ENCODE peak calls at places on chromosomes 4 and X, in ten cellular contexts. J is upper lobe of left lung, B is dorsolateral prefrontal cortex, X is colonic mucosa, M is HL-60, O is GM12865, C is A549, H is kidney epithelial cell, G is neural crest cell, V is mesothelial cell of epicardium. R is an unnamed sample.

GRCh38 chr4:51885371-51885770 is 42.4 kb downstream of the DCUN1D4 start:
- DNase-seq in X (no peak), B (no peak), C (peak; percentile 13), O (peak; percentile 24), M (no peak), J (no peak), H (no peak), V (no peak), G (no peak), R (peak; percentile 16)

GRCh38 chrX:623599-624323 is 6.8 kb upstream of the SHOX start:
- DNase-seq in O (no peak), M (no peak), B (no peak), X (no peak), J (no peak), C (no peak), V (no peak), H (no peak), G (no peak), R (no peak)

GRCh38 chr4:1705732-1706131 is 6.4 kb downstream of the SLBP start:
- DNase-seq in V (no peak), H (no peak), X (no peak), O (no peak), B (no peak), M (no peak), C (no peak), G (no peak), J (no peak), R (no peak)

GRCh38 chr4:72569719-72570235 is 756 bp upstream of the ADAMTS3 start:
- DNase-seq in C (no peak), X (no peak), B (peak; percentile 3), G (no peak), H (no peak), M (no peak), J (no peak), V (no peak), O (no peak), R (no peak)

GRCh38 chr4:145732895-145733880 is 53.2 kb downstream of the C4orf51 start:
- DNase-seq in B (peak; percentile 95), J (peak; percentile 96), X (peak; percentile 91), H (peak; percentile 58), M (peak; percentile 50), C (peak; percentile 57), V (peak; percentile 89), O (peak; percentile 89), G (peak; percentile 85), R (peak; percentile 95)

GRCh38 chr4:141395246-141395830 is 174.6 kb downstream of the ZNF330 start:
- DNase-seq in O (no peak), V (no peak), H (no peak), X (no peak), C (no peak), M (no peak), G (no peak), B (no peak), J (no peak), R (no peak)

GRCh38 chr4:173199553-173199952 is 30.9 kb downstream of the GALNT7 start:
- DNase-seq in V (no peak), J (no peak), C (no peak), H (no peak), M (no peak), X (no peak), G (no peak), B (no peak), O (no peak), R (no peak)

GRCh38 chrX:107731831-107732502 is 43.6 kb downstream of the TSC22D3 start:
- DNase-seq in G (no peak), B (peak; percentile 37), V (no peak), H (peak; percentile 83), M (no peak), J (peak; percentile 95), C (peak; percentile 33), O (no peak), X (peak; percentile 81), R (no peak)

GRCh38 chrX:117376460-117376859 is 740.1 kb downstream of the KLHL13 start:
- DNase-seq in M (no peak), J (no peak), V (no peak), X (no peak), H (peak; percentile 4), O (no peak), C (no peak), G (no peak), B (no peak), R (no peak)

GRCh38 chr4:112082954-112083586 is 62.2 kb upstream of the FAM241A start:
- DNase-seq in O (no peak), B (no peak), H (peak; percentile 71), V (no peak), J (no peak), C (peak; percentile 65), X (peak; percentile 52), M (no peak), G (no peak), R (no peak)

GRCh38 chr4:156293657-156294297 is 340.1 kb upstream of the CTSO start:
- DNase-seq in H (peak; percentile 37), O (no peak), V (no peak), M (no peak), B (no peak), C (no peak), X (no peak), G (no peak), J (no peak), R (no peak)

GRCh38 chr4:181372014-181372413 is 871.2 kb upstream of the TENM3 start:
- DNase-seq in B (no peak), C (no peak), H (no peak), X (no peak), M (no peak), J (no peak), V (no peak), O (no peak), G (no peak), R (no peak)

GRCh38 chr4:75080888-75081287 is 148.0 kb downstream of the PARM1 start:
- DNase-seq in V (no peak), M (no peak), H (no peak), X (no peak), O (no peak), C (no peak), G (no peak), J (no peak), B (no peak), R (no peak)

GRCh38 chr4:11628093-11628725 is 199.5 kb upstream of the HS3ST1 start:
- DNase-seq in V (no peak), O (no peak), X (no peak), G (no peak), H (no peak), J (no peak), C (no peak), M (no peak), B (no peak), R (no peak)

GRCh38 chr4:77015390-77015789 is 60.4 kb downstream of the CCNI start:
- DNase-seq in G (no peak), O (no peak), X (no peak), V (no peak), B (no peak), M (peak; percentile 4), H (no peak), J (no peak), C (no peak), R (no peak)

GRCh38 chrX:15497865-15498264 is 2.7 kb upstream of the BMX start:
- DNase-seq in B (no peak), V (peak; percentile 31), X (peak; percentile 77), G (peak; percentile 76), M (peak; percentile 51), O (peak; percentile 45), J (peak; percentile 54), C (peak; percentile 68), H (no peak), R (peak; percentile 74)

GRCh38 chrX:15495801-15496200 is 2.7 kb upstream of the PIR start:
- DNase-seq in B (no peak), G (no peak), J (no peak), X (no peak), H (no peak), O (no peak), C (no peak), M (no peak), V (no peak), R (no peak)

GRCh38 chrX:15496809-15497208 is 3.7 kb upstream of the PIR start:
- DNase-seq in V (no peak), M (no peak), J (no peak), X (no peak), O (no peak), B (no peak), C (no peak), H (no peak), G (no peak), R (no peak)

GRCh38 chrX:15498741-15499140 is 1.9 kb upstream of the BMX start:
- DNase-seq in B (no peak), X (no peak), V (no peak), M (no peak), C (no peak), H (no peak), G (no peak), O (no peak), J (no peak), R (no peak)

GRCh38 chrX:15493118-15494082 is at the start of gene PIR:
- DNase-seq in G (peak; percentile 82), H (peak; percentile 48), V (peak; percentile 69), J (peak; percentile 96), O (peak; percentile 78), C (peak; percentile 82), B (peak; percentile 86), M (peak; percentile 67), X (peak; percentile 88), R (peak; percentile 70)
- TF ChIP-seq CTCF in G (peak; percentile 65), H (peak; percentile 60), V (peak; percentile 25), J (peak; percentile 28), O (peak; percentile 35), C (peak; percentile 52), B (peak; percentile 54), M (no peak), X (no peak), R (peak; percentile 55)

GRCh38 chrX:130120746-130121504 is 10.6 kb upstream of the ELF4 start:
- DNase-seq in B (peak; percentile 49), X (peak; percentile 65), M (peak; percentile 71), V (peak; percentile 45), C (peak; percentile 84), J (peak; percentile 78), H (no peak), G (peak; percentile 67), O (peak; percentile 67), R (peak; percentile 79)
- TF ChIP-seq CTCF in B (peak; percentile 70), X (peak; percentile 61), M (no peak), V (peak; percentile 65), C (peak; percentile 70), J (peak; percentile 91), H (peak; percentile 14), G (peak; percentile 75), O (peak; percentile 59), R (peak; percentile 75)

GRCh38 chrX:8455600-8455999 is 9.0 kb upstream of the VCX3B start:
- DNase-seq in X (no peak), H (no peak), O (no peak), C (no peak), G (no peak), J (no peak), B (no peak), M (no peak), V (no peak), R (no peak)
- TF ChIP-seq CTCF in X (no peak), H (peak; percentile 4), O (no peak), C (no peak), G (peak; percentile 33), J (no peak), B (no peak), M (no peak), V (no peak), R (no peak)

DNA sequence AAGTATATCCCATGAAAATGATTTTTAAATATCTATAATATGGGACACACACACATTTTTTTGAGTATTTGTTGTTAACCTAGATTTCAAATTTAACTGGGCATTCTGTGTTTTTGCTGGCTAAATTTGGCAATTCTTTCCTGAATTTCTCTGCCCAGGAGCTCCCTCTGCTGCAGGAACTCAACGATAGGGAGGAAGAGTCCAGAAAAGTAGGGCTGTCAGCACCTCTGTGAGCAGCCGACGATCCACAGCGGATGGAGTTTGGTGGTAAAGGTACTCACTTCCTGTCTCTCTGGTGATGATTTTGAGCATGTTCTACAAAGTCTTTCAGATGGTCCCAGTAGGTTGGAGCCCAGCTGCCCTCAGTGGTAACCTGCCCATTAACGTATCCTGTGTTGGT is 23.1 kb upstream of the TMEM184C start:
- DNase-seq in M (no peak), V (no peak), B (no peak), G (no peak), C (no peak), J (no peak), H (no peak), X (no peak), O (no peak), R (no peak)
- TF ChIP-seq CTCF in M (no peak), V (no peak), B (no peak), G (no peak), C (no peak), J (no peak), H (no peak), X (no peak), O (no peak), R (no peak)

R was measured in GM13977.